ENCODE peak calls at places on chromosomes 7 and 10, in eight cellular contexts. One of them, this sample, is unnamed.

GRCh38 chr7:93364806-93365205 is 132.6 kb downstream of the VPS50 start:
- DNase-seq in C1 segment of cervical spinal cord: no peak
- DNase-seq in Right ventricle myocardium superior: no peak
- DNase-seq in astrocyte of the hippocampus: no peak
- DNase-seq in HCT116: no peak
- DNase-seq in PC-3: no peak
- DNase-seq in CD8-positive, alpha-beta T cell: no peak
- DNase-seq in stimulated activated CD4-positive, alpha-beta T cell treated with anti-CD3 and anti-CD28 coated beads, Interleukin-2, amount 100 ng/mL, for 24 hours: no peak
- DNase-seq in this sample: no peak

GRCh38 chr7:27585781-27586447 is 76.8 kb downstream of the HIBADH start:
- DNase-seq in HCT116: no peak
- DNase-seq in stimulated activated CD4-positive, alpha-beta T cell treated with anti-CD3 and anti-CD28 coated beads, Interleukin-2, amount 100 ng/mL, for 24 hours: no peak
- DNase-seq in C1 segment of cervical spinal cord: no peak
- DNase-seq in Right ventricle myocardium superior: no peak
- DNase-seq in astrocyte of the hippocampus: no peak
- DNase-seq in CD8-positive, alpha-beta T cell: no peak
- DNase-seq in PC-3: no peak
- DNase-seq in this sample: no peak

GRCh38 chr7:114922652-114923402 is 933 bp downstream of the MDFIC start:
- DNase-seq in Right ventricle myocardium superior: peak
- DNase-seq in CD8-positive, alpha-beta T cell: peak
- DNase-seq in astrocyte of the hippocampus: peak
- DNase-seq in C1 segment of cervical spinal cord: peak
- DNase-seq in HCT116: no peak
- DNase-seq in PC-3: peak
- DNase-seq in stimulated activated CD4-positive, alpha-beta T cell treated with anti-CD3 and anti-CD28 coated beads, Interleukin-2, amount 100 ng/mL, for 24 hours: peak
- DNase-seq in this sample: peak

GRCh38 chr7:16982640-16983103 is 100.9 kb upstream of the AGR3 start:
- DNase-seq in C1 segment of cervical spinal cord: no peak
- DNase-seq in stimulated activated CD4-positive, alpha-beta T cell treated with anti-CD3 and anti-CD28 coated beads, Interleukin-2, amount 100 ng/mL, for 24 hours: peak
- DNase-seq in CD8-positive, alpha-beta T cell: no peak
- DNase-seq in PC-3: peak
- DNase-seq in astrocyte of the hippocampus: peak
- DNase-seq in HCT116: peak
- DNase-seq in Right ventricle myocardium superior: no peak
- DNase-seq in this sample: peak

GRCh38 chr7:124155400-124156022 is 122.6 kb upstream of the TMEM229A start:
- DNase-seq in C1 segment of cervical spinal cord: no peak
- DNase-seq in HCT116: peak
- DNase-seq in PC-3: peak
- DNase-seq in Right ventricle myocardium superior: no peak
- DNase-seq in astrocyte of the hippocampus: peak
- DNase-seq in stimulated activated CD4-positive, alpha-beta T cell treated with anti-CD3 and anti-CD28 coated beads, Interleukin-2, amount 100 ng/mL, for 24 hours: no peak
- DNase-seq in CD8-positive, alpha-beta T cell: no peak
- DNase-seq in this sample: no peak

GRCh38 chr7:147406521-147407115 is 1183.9 kb upstream of the C7orf33 start:
- DNase-seq in Right ventricle myocardium superior: no peak
- DNase-seq in HCT116: no peak
- DNase-seq in PC-3: peak
- DNase-seq in CD8-positive, alpha-beta T cell: no peak
- DNase-seq in astrocyte of the hippocampus: peak
- DNase-seq in stimulated activated CD4-positive, alpha-beta T cell treated with anti-CD3 and anti-CD28 coated beads, Interleukin-2, amount 100 ng/mL, for 24 hours: no peak
- DNase-seq in C1 segment of cervical spinal cord: no peak
- DNase-seq in this sample: no peak

GRCh38 chr7:25564980-25565379 is 336.7 kb upstream of the NPVF start:
- DNase-seq in HCT116: no peak
- DNase-seq in astrocyte of the hippocampus: peak
- DNase-seq in stimulated activated CD4-positive, alpha-beta T cell treated with anti-CD3 and anti-CD28 coated beads, Interleukin-2, amount 100 ng/mL, for 24 hours: no peak
- DNase-seq in Right ventricle myocardium superior: no peak
- DNase-seq in C1 segment of cervical spinal cord: peak
- DNase-seq in PC-3: no peak
- DNase-seq in CD8-positive, alpha-beta T cell: no peak
- DNase-seq in this sample: no peak

GRCh38 chr7:129271500-129272355 is 46.9 kb downstream of the AHCYL2 start:
- DNase-seq in CD8-positive, alpha-beta T cell: peak
- DNase-seq in stimulated activated CD4-positive, alpha-beta T cell treated with anti-CD3 and anti-CD28 coated beads, Interleukin-2, amount 100 ng/mL, for 24 hours: peak
- DNase-seq in astrocyte of the hippocampus: peak
- DNase-seq in HCT116: peak
- DNase-seq in Right ventricle myocardium superior: no peak
- DNase-seq in PC-3: peak
- DNase-seq in C1 segment of cervical spinal cord: peak
- DNase-seq in this sample: peak

GRCh38 chr10:4316166-4316810 is 509.7 kb upstream of the AKR1E2 start:
- DNase-seq in Right ventricle myocardium superior: peak
- DNase-seq in PC-3: no peak
- DNase-seq in HCT116: no peak
- DNase-seq in C1 segment of cervical spinal cord: no peak
- DNase-seq in CD8-positive, alpha-beta T cell: no peak
- DNase-seq in stimulated activated CD4-positive, alpha-beta T cell treated with anti-CD3 and anti-CD28 coated beads, Interleukin-2, amount 100 ng/mL, for 24 hours: no peak
- DNase-seq in astrocyte of the hippocampus: peak
- DNase-seq in this sample: peak

GRCh38 chr10:92082583-92083280 is 159.2 kb downstream of the BTAF1 start:
- DNase-seq in CD8-positive, alpha-beta T cell: no peak
- DNase-seq in C1 segment of cervical spinal cord: no peak
- DNase-seq in astrocyte of the hippocampus: no peak
- DNase-seq in PC-3: no peak
- DNase-seq in HCT116: no peak
- DNase-seq in stimulated activated CD4-positive, alpha-beta T cell treated with anti-CD3 and anti-CD28 coated beads, Interleukin-2, amount 100 ng/mL, for 24 hours: no peak
- DNase-seq in Right ventricle myocardium superior: no peak
- DNase-seq in this sample: no peak

GRCh38 chr7:132080967-132081668 is 495.2 kb downstream of the PLXNA4 start:
- DNase-seq in stimulated activated CD4-positive, alpha-beta T cell treated with anti-CD3 and anti-CD28 coated beads, Interleukin-2, amount 100 ng/mL, for 24 hours: no peak
- DNase-seq in astrocyte of the hippocampus: peak
- DNase-seq in Right ventricle myocardium superior: no peak
- DNase-seq in C1 segment of cervical spinal cord: peak
- DNase-seq in HCT116: no peak
- DNase-seq in PC-3: no peak
- DNase-seq in CD8-positive, alpha-beta T cell: no peak
- DNase-seq in this sample: no peak